ENCODE peak calls at places on chromosomes 6 and 20, in four cellular contexts. One of them, this sample, is unnamed.

GRCh38 chr20:54100563-54100962 is 30.2 kb upstream of the BCAS1 start:
- DNase-seq in cardiac muscle cell: no peak
- DNase-seq in adipocyte: no peak
- DNase-seq in fibroblast of mammary gland: no peak
- DNase-seq in this sample: no peak

GRCh38 chr6:52361945-52362442 is at the start of gene PAQR8:
- DNase-seq in cardiac muscle cell: peak; percentile 81
- DNase-seq in adipocyte: peak; percentile 86
- DNase-seq in fibroblast of mammary gland: peak; percentile 36
- DNase-seq in this sample: peak; percentile 56

GRCh38 chr6:81169166-81169565 is 583.3 kb downstream of the TENT5A start:
- DNase-seq in fibroblast of mammary gland: peak; percentile 56
- DNase-seq in cardiac muscle cell: no peak
- DNase-seq in adipocyte: no peak
- DNase-seq in this sample: peak; percentile 61

GRCh38 chr6:13554929-13555333 is 19.5 kb upstream of the SIRT5 start:
- DNase-seq in cardiac muscle cell: peak; percentile 44
- DNase-seq in adipocyte: no peak
- DNase-seq in fibroblast of mammary gland: no peak
- DNase-seq in this sample: no peak

GRCh38 chr6:138346302-138347195 is 31.2 kb upstream of the SMIM28 start:
- DNase-seq in cardiac muscle cell: no peak
- DNase-seq in fibroblast of mammary gland: peak; percentile 22
- DNase-seq in adipocyte: peak; percentile 68
- DNase-seq in this sample: peak; percentile 34

GRCh38 chr6:119620846-119621570 is 271.4 kb upstream of the MAN1A1 start:
- DNase-seq in cardiac muscle cell: no peak
- DNase-seq in fibroblast of mammary gland: peak; percentile 95
- DNase-seq in adipocyte: peak; percentile 85
- DNase-seq in this sample: peak; percentile 91

GRCh38 chr6:108944707-108945685 is 96.8 kb downstream of the ARMC2 start:
- DNase-seq in cardiac muscle cell: no peak
- DNase-seq in adipocyte: peak; percentile 85
- DNase-seq in fibroblast of mammary gland: peak; percentile 96
- DNase-seq in this sample: peak; percentile 97

GRCh38 chr20:16049478-16050093 is 523.7 kb downstream of the KIF16B start:
- DNase-seq in adipocyte: no peak
- DNase-seq in cardiac muscle cell: no peak
- DNase-seq in fibroblast of mammary gland: no peak
- DNase-seq in this sample: no peak

GRCh38 chr6:157822221-157823000 is 635 bp upstream of the SNX9 start:
- DNase-seq in adipocyte: peak; percentile 17
- DNase-seq in fibroblast of mammary gland: no peak
- DNase-seq in cardiac muscle cell: peak; percentile 20
- DNase-seq in this sample: no peak

GRCh38 chr6:137702791-137703424 is 164.2 kb upstream of the TNFAIP3 start:
- DNase-seq in cardiac muscle cell: no peak
- DNase-seq in adipocyte: no peak
- DNase-seq in fibroblast of mammary gland: no peak
- DNase-seq in this sample: no peak

GRCh38 chr6:133447924-133448323 is 206.8 kb downstream of the EYA4 start:
- DNase-seq in fibroblast of mammary gland: peak; percentile 49
- DNase-seq in cardiac muscle cell: no peak
- DNase-seq in adipocyte: peak; percentile 76
- DNase-seq in this sample: peak; percentile 0

GRCh38 chr6:12418946-12419345 is 128.8 kb downstream of the EDN1 start:
- DNase-seq in fibroblast of mammary gland: no peak
- DNase-seq in adipocyte: no peak
- DNase-seq in cardiac muscle cell: no peak
- DNase-seq in this sample: no peak

GRCh38 chr20:6746901-6747609 is 20.4 kb upstream of the BMP2 start:
- DNase-seq in fibroblast of mammary gland: peak; percentile 6
- DNase-seq in adipocyte: no peak
- DNase-seq in cardiac muscle cell: no peak
- DNase-seq in this sample: no peak

GRCh38 chr6:17472653-17473183 is 79.3 kb downstream of the CAP2 start:
- DNase-seq in fibroblast of mammary gland: no peak
- DNase-seq in cardiac muscle cell: peak; percentile 8
- DNase-seq in adipocyte: peak; percentile 27
- DNase-seq in this sample: peak; percentile 24

GRCh38 chr6:169568314-169569087 is 133.3 kb downstream of the WDR27 start:
- DNase-seq in fibroblast of mammary gland: no peak
- DNase-seq in adipocyte: no peak
- DNase-seq in cardiac muscle cell: no peak
- DNase-seq in this sample: no peak

GRCh38 chr6:152207915-152208714 is 400.6 kb downstream of the ESR1 start:
- DNase-seq in cardiac muscle cell: no peak
- DNase-seq in adipocyte: no peak
- DNase-seq in fibroblast of mammary gland: no peak
- DNase-seq in this sample: no peak

GRCh38 chr6:133767571-133767970 is 121.3 kb upstream of the TCF21 start:
- DNase-seq in cardiac muscle cell: no peak
- DNase-seq in adipocyte: no peak
- DNase-seq in fibroblast of mammary gland: peak; percentile 74
- DNase-seq in this sample: no peak

GRCh38 chr6:134517145-134517658 is 199.3 kb upstream of the SGK1 start:
- DNase-seq in cardiac muscle cell: peak; percentile 80
- DNase-seq in fibroblast of mammary gland: peak; percentile 94
- DNase-seq in adipocyte: peak; percentile 74
- DNase-seq in this sample: peak; percentile 84

GRCh38 chr6:140269766-140270165 is 895.3 kb upstream of the CITED2 start:
- DNase-seq in cardiac muscle cell: no peak
- DNase-seq in fibroblast of mammary gland: peak; percentile 43
- DNase-seq in adipocyte: peak; percentile 2
- DNase-seq in this sample: no peak

GRCh38 chr20:4780245-4780644 is 58.5 kb downstream of the PRND start:
- DNase-seq in cardiac muscle cell: no peak
- DNase-seq in adipocyte: no peak
- DNase-seq in fibroblast of mammary gland: no peak
- DNase-seq in this sample: no peak

GRCh38 chr6:51273228-51273961 is 454.7 kb downstream of the TFAP2B start:
- DNase-seq in adipocyte: no peak
- DNase-seq in fibroblast of mammary gland: no peak
- DNase-seq in cardiac muscle cell: no peak
- DNase-seq in this sample: no peak

GRCh38 chr6:90230547-90231240 is 65.9 kb downstream of the BACH2 start:
- DNase-seq in adipocyte: no peak
- DNase-seq in fibroblast of mammary gland: peak; percentile 7
- DNase-seq in cardiac muscle cell: no peak
- DNase-seq in this sample: no peak

GRCh38 chr6:56716229-56716628 is 73.5 kb upstream of the DST start:
- DNase-seq in cardiac muscle cell: no peak
- DNase-seq in adipocyte: no peak
- DNase-seq in fibroblast of mammary gland: no peak
- DNase-seq in this sample: no peak

GRCh38 chr6:52209672-52210626 is 23.8 kb downstream of the IL17A start:
- DNase-seq in adipocyte: no peak
- DNase-seq in cardiac muscle cell: no peak
- DNase-seq in fibroblast of mammary gland: no peak
- DNase-seq in this sample: no peak

GRCh38 chr6:159042824-159043181 is 2.0 kb downstream of the TAGAP start:
- DNase-seq in fibroblast of mammary gland: no peak
- DNase-seq in adipocyte: no peak
- DNase-seq in cardiac muscle cell: no peak
- DNase-seq in this sample: no peak

GRCh38 chr6:137163732-137164318 is 9.6 kb downstream of the IL22RA2 start:
- DNase-seq in fibroblast of mammary gland: no peak
- DNase-seq in adipocyte: no peak
- DNase-seq in cardiac muscle cell: no peak
- DNase-seq in this sample: no peak

GRCh38 chr6:11869656-11870340 is 91.2 kb upstream of the ADTRP start:
- DNase-seq in cardiac muscle cell: peak; percentile 7
- DNase-seq in fibroblast of mammary gland: peak; percentile 66
- DNase-seq in adipocyte: peak; percentile 74
- DNase-seq in this sample: peak; percentile 17

GRCh38 chr6:87393026-87393622 is 14.6 kb upstream of the CFAP206 start:
- DNase-seq in cardiac muscle cell: peak; percentile 80
- DNase-seq in adipocyte: peak; percentile 90
- DNase-seq in fibroblast of mammary gland: peak; percentile 69
- DNase-seq in this sample: peak; percentile 76

GRCh38 chr6:44664716-44665115 is 277.2 kb downstream of the CDC5L start:
- DNase-seq in adipocyte: peak; percentile 65
- DNase-seq in cardiac muscle cell: no peak
- DNase-seq in fibroblast of mammary gland: no peak
- DNase-seq in this sample: peak; percentile 41

GRCh38 chr6:127347188-127347587 is 3.8 kb upstream of the ECHDC1 start:
- DNase-seq in fibroblast of mammary gland: peak; percentile 66
- DNase-seq in cardiac muscle cell: no peak
- DNase-seq in adipocyte: peak; percentile 64
- DNase-seq in this sample: peak; percentile 80

GRCh38 chr20:35171753-35172433 is at the start of gene PROCR:
- DNase-seq in cardiac muscle cell: peak; percentile 32
- DNase-seq in adipocyte: peak; percentile 86
- DNase-seq in fibroblast of mammary gland: peak; percentile 95
- DNase-seq in this sample: peak; percentile 91

GRCh38 chr20:13794667-13795066 is 9.8 kb downstream of the NDUFAF5 start:
- DNase-seq in fibroblast of mammary gland: no peak
- DNase-seq in adipocyte: no peak
- DNase-seq in cardiac muscle cell: no peak
- DNase-seq in this sample: no peak

GRCh38 chr6:129789974-129790373 is 71.1 kb downstream of the TMEM244 start:
- DNase-seq in cardiac muscle cell: no peak
- DNase-seq in fibroblast of mammary gland: no peak
- DNase-seq in adipocyte: no peak
- DNase-seq in this sample: no peak

GRCh38 chr6:131519670-131520436 is 53.2 kb upstream of the ARG1 start:
- DNase-seq in adipocyte: peak; percentile 64
- DNase-seq in cardiac muscle cell: peak; percentile 59
- DNase-seq in fibroblast of mammary gland: peak; percentile 59
- DNase-seq in this sample: peak; percentile 50

GRCh38 chr6:5302995-5303622 is 41.8 kb downstream of the FARS2 start:
- DNase-seq in fibroblast of mammary gland: peak; percentile 10
- DNase-seq in adipocyte: peak; percentile 16
- DNase-seq in cardiac muscle cell: peak; percentile 65
- DNase-seq in this sample: no peak

GRCh38 chr6:41894366-41895299 is 542 bp downstream of the USP49 start:
- DNase-seq in cardiac muscle cell: peak; percentile 25
- DNase-seq in adipocyte: peak; percentile 28
- DNase-seq in fibroblast of mammary gland: peak; percentile 10
- DNase-seq in this sample: peak; percentile 8

GRCh38 chr6:67184405-67184804 is 1450.7 kb upstream of the ADGRB3 start:
- DNase-seq in cardiac muscle cell: no peak
- DNase-seq in adipocyte: no peak
- DNase-seq in fibroblast of mammary gland: no peak
- DNase-seq in this sample: no peak

GRCh38 chr20:51769941-51770615 is 1.9 kb upstream of the ATP9A start:
- DNase-seq in fibroblast of mammary gland: no peak
- DNase-seq in cardiac muscle cell: no peak
- DNase-seq in adipocyte: no peak
- DNase-seq in this sample: no peak

GRCh38 chr20:51767867-51768758 is at the start of gene ATP9A:
- DNase-seq in adipocyte: peak; percentile 68
- DNase-seq in fibroblast of mammary gland: no peak
- DNase-seq in cardiac muscle cell: peak; percentile 67
- DNase-seq in this sample: peak; percentile 16

GRCh38 chr20:51772236-51772635 is 4.0 kb upstream of the ATP9A start:
- DNase-seq in adipocyte: no peak
- DNase-seq in fibroblast of mammary gland: no peak
- DNase-seq in cardiac muscle cell: no peak
- DNase-seq in this sample: no peak

GRCh38 chr20:51767018-51767866 is 948 bp downstream of the ATP9A start:
- DNase-seq in fibroblast of mammary gland: peak; percentile 35
- DNase-seq in cardiac muscle cell: peak; percentile 77
- DNase-seq in adipocyte: peak; percentile 51
- DNase-seq in this sample: no peak

GRCh38 chr20:51768759-51769517 is 748 bp upstream of the ATP9A start:
- DNase-seq in cardiac muscle cell: no peak
- DNase-seq in adipocyte: no peak
- DNase-seq in fibroblast of mammary gland: no peak
- DNase-seq in this sample: no peak
- H3K4me3 ChIP-seq in cardiac muscle cell: no peak overlapping the region
- H3K4me3 ChIP-seq in adipocyte: no peak overlapping the region
- H3K4me3 ChIP-seq in fibroblast of mammary gland: no peak overlapping the region
- H3K4me3 ChIP-seq in this sample: peak overlapping the region; percentile 15

DNA sequence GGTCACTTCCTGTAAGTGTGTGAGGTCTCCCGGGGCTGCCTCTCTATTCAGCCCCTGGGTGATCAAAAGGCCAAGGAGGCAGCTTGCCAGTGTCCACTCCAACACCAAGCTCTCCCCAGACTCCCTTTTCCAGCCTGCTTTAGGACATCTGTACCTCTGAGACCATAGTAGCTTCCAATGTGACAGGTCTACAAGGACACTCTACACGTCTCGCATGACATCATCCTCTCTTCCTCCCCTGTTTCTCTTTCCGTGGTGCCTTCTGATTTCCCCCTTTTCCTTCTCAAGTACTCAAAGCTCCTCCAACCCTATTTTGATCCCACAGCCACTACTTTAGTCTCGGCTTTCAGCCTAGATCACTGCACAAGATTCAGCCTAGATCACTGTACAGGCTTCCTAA is 26.4 kb downstream of the HLA-F start:
- DNase-seq in fibroblast of mammary gland: no peak
- DNase-seq in adipocyte: no peak
- DNase-seq in cardiac muscle cell: no peak
- DNase-seq in this sample: no peak
- H3K4me3 ChIP-seq in fibroblast of mammary gland: no peak overlapping the region
- H3K4me3 ChIP-seq in adipocyte: peak overlapping the region; percentile 88
- H3K4me3 ChIP-seq in cardiac muscle cell: peak overlapping the region; percentile 28
- H3K4me3 ChIP-seq in this sample: no peak overlapping the region

GRCh38 chr6:77470983-77471382 is 7.7 kb upstream of the HTR1B start:
- DNase-seq in cardiac muscle cell: no peak
- DNase-seq in adipocyte: no peak
- DNase-seq in fibroblast of mammary gland: no peak
- DNase-seq in this sample: no peak

GRCh38 chr6:77474286-77474956 is 11.1 kb upstream of the HTR1B start:
- DNase-seq in adipocyte: no peak
- DNase-seq in fibroblast of mammary gland: no peak
- DNase-seq in cardiac muscle cell: no peak
- DNase-seq in this sample: peak; percentile 14

GRCh38 chr6:77474973-77475372 is 11.7 kb upstream of the HTR1B start:
- DNase-seq in adipocyte: no peak
- DNase-seq in fibroblast of mammary gland: no peak
- DNase-seq in cardiac muscle cell: no peak
- DNase-seq in this sample: no peak
- H3K4me3 ChIP-seq in adipocyte: no peak overlapping the region
- H3K4me3 ChIP-seq in fibroblast of mammary gland: no peak overlapping the region
- H3K4me3 ChIP-seq in cardiac muscle cell: no peak overlapping the region
- H3K4me3 ChIP-seq in this sample: no peak overlapping the region

GRCh38 chr6:71471718-71472117 is 183.1 kb downstream of the OGFRL1 start:
- DNase-seq in cardiac muscle cell: no peak
- DNase-seq in adipocyte: no peak
- DNase-seq in fibroblast of mammary gland: no peak
- DNase-seq in this sample: no peak

GRCh38 chr6:71465096-71465495 is 176.5 kb downstream of the OGFRL1 start:
- DNase-seq in cardiac muscle cell: no peak
- DNase-seq in adipocyte: no peak
- DNase-seq in fibroblast of mammary gland: no peak
- DNase-seq in this sample: no peak

GRCh38 chr6:71468038-71468437 is 179.4 kb downstream of the OGFRL1 start:
- DNase-seq in fibroblast of mammary gland: no peak
- DNase-seq in cardiac muscle cell: no peak
- DNase-seq in adipocyte: no peak
- DNase-seq in this sample: no peak

GRCh38 chr6:71466362-71466761 is 177.8 kb downstream of the OGFRL1 start:
- DNase-seq in cardiac muscle cell: no peak
- DNase-seq in adipocyte: peak; percentile 51
- DNase-seq in fibroblast of mammary gland: no peak
- DNase-seq in this sample: no peak

GRCh38 chr6:71468841-71469750 is 180.5 kb downstream of the OGFRL1 start:
- DNase-seq in fibroblast of mammary gland: peak; percentile 94
- DNase-seq in adipocyte: peak; percentile 91
- DNase-seq in cardiac muscle cell: no peak
- DNase-seq in this sample: peak; percentile 81
- H3K4me3 ChIP-seq in fibroblast of mammary gland: no peak overlapping the region
- H3K4me3 ChIP-seq in adipocyte: peak overlapping the region; percentile 45
- H3K4me3 ChIP-seq in cardiac muscle cell: no peak overlapping the region
- H3K4me3 ChIP-seq in this sample: no peak overlapping the region